ENCODE peak calls at places on chromosomes 2 and 18, in six cellular contexts. U, J, F, H, E and Z are unnamed samples.

GRCh38 chr2:240584486-240585031 is 2.0 kb upstream of the CAPN10 start:
- DNase-seq in E (no peak), J (peak), U (no peak), H (no peak), F (no peak), Z (no peak)

GRCh38 chr2:708667-709066 is 31.5 kb upstream of the TMEM18 start:
- DNase-seq in H (no peak), J (no peak), E (no peak), U (no peak), F (no peak), Z (no peak)

GRCh38 chr2:39091535-39091934 is 29.3 kb downstream of the SOS1 start:
- DNase-seq in E (no peak), H (no peak), F (no peak), J (no peak), U (no peak), Z (no peak)

GRCh38 chr18:63365909-63366269 is 1.1 kb downstream of the KDSR start:
- DNase-seq in H (no peak), J (no peak), U (no peak), F (peak), E (peak), Z (peak)

GRCh38 chr2:176130153-176130916 is 830 bp downstream of the HOXD8 start:
- DNase-seq in H (no peak), U (no peak), F (no peak), E (peak), J (no peak), Z (peak)

GRCh38 chr2:73703675-73704074 is 33.5 kb downstream of the TPRKB start:
- DNase-seq in U (no peak), E (no peak), J (no peak), H (no peak), F (no peak), Z (no peak)

GRCh38 chr2:175575346-175576258 is 394.1 kb upstream of the ATP5MC3 start:
- DNase-seq in J (no peak), F (no peak), H (no peak), U (no peak), E (no peak), Z (no peak)

GRCh38 chr2:126979604-126980003 is 80.9 kb downstream of the TEX51 start:
- DNase-seq in J (no peak), U (no peak), F (no peak), H (no peak), E (no peak), Z (no peak)

GRCh38 chr2:231709981-231710750 is 1.8 kb downstream of the PTMA start:
- DNase-seq in J (peak), F (peak), U (peak), H (peak), E (peak), Z (peak)

GRCh38 chr2:45808294-45808693 is 156.8 kb downstream of the PRKCE start:
- DNase-seq in H (no peak), J (no peak), E (no peak), F (no peak), U (no peak), Z (no peak)

GRCh38 chr2:191499874-191500565 is 177.9 kb upstream of the NABP1 start:
- DNase-seq in H (no peak), F (no peak), U (no peak), J (no peak), E (no peak), Z (peak)

GRCh38 chr2:72931280-72931910 is 14.1 kb downstream of the EMX1 start:
- DNase-seq in J (no peak), E (no peak), H (peak), U (no peak), F (peak), Z (peak)

GRCh38 chr18:11887305-11888262 is 20.5 kb downstream of the MPPE1 start:
- DNase-seq in H (peak), J (no peak), E (no peak), F (no peak), U (no peak), Z (no peak)

GRCh38 chr18:59783138-59783537 is 85.9 kb upstream of the CCBE1 start:
- DNase-seq in F (peak), J (no peak), H (peak), U (no peak), E (peak), Z (peak)

GRCh38 chr2:231353469-231353868 is 42.0 kb upstream of the B3GNT7 start:
- DNase-seq in H (no peak), U (no peak), E (no peak), J (no peak), F (no peak), Z (no peak)

GRCh38 chr2:43348904-43349725 is 122.7 kb upstream of the ZFP36L2 start:
- DNase-seq in J (no peak), U (no peak), E (no peak), H (no peak), F (no peak), Z (peak)

GRCh38 chr2:9140570-9141378 is 65.8 kb upstream of the ASAP2 start:
- DNase-seq in H (no peak), F (no peak), E (no peak), U (no peak), J (no peak), Z (peak)

GRCh38 chr2:3487432-3487831 is 31.9 kb downstream of the ADI1 start:
- DNase-seq in J (peak), F (no peak), E (no peak), H (no peak), U (no peak), Z (no peak)

GRCh38 chr2:146235158-146235557 is 1609.7 kb upstream of the ACVR2A start:
- DNase-seq in U (no peak), F (no peak), H (no peak), E (no peak), J (no peak), Z (no peak)

GRCh38 chr2:164567335-164567989 is 53.8 kb downstream of the GRB14 start:
- DNase-seq in U (no peak), E (no peak), F (no peak), H (no peak), J (no peak), Z (no peak)

GRCh38 chr2:64153811-64154210 is 9.6 kb upstream of the PELI1 start:
- DNase-seq in U (no peak), J (no peak), E (no peak), F (no peak), H (no peak), Z (no peak)

GRCh38 chr18:9516437-9517064 is 41.2 kb downstream of the RALBP1 start:
- DNase-seq in J (no peak), U (no peak), E (no peak), F (peak), H (no peak), Z (peak)

GRCh38 chr2:18645315-18645714 is 55.9 kb upstream of the NT5C1B start:
- DNase-seq in F (no peak), J (no peak), U (no peak), H (no peak), E (no peak), Z (no peak)

GRCh38 chr2:239865059-239865639 is 160.0 kb downstream of the NDUFA10 start:
- DNase-seq in U (no peak), F (no peak), H (no peak), J (peak), E (no peak), Z (no peak)

GRCh38 chr18:61882296-61883004 is 10.4 kb downstream of the RNF152 start:
- DNase-seq in E (no peak), U (no peak), J (no peak), F (peak), H (no peak), Z (peak)